ENCODE peak calls at places on chromosomes 6 and 20, in six cellular contexts. One of them, this sample, is unnamed.

GRCh38 chr20:57525328-57526053 is 551 bp upstream of the CTCFL start:
- DNase-seq in NK-92 treated with Interleukin-12 subunit alpha and Interleukin-12 subunit beta, amount 100 ng/mL, for 24 hours: no peak
- DNase-seq in NCI-H774: no peak
- DNase-seq in mesenteric fat pad: no peak
- DNase-seq in coronary artery: no peak
- DNase-seq in HuH-7.5: no peak
- DNase-seq in this sample: no peak

GRCh38 chr20:48970681-48971370 is 49.3 kb downstream of the ARFGEF2 start:
- DNase-seq in NCI-H774: no peak
- DNase-seq in coronary artery: no peak
- DNase-seq in mesenteric fat pad: no peak
- DNase-seq in HuH-7.5: no peak
- DNase-seq in NK-92 treated with Interleukin-12 subunit alpha and Interleukin-12 subunit beta, amount 100 ng/mL, for 24 hours: no peak
- DNase-seq in this sample: no peak

GRCh38 chr6:98036344-98036743 is 753.3 kb upstream of the MMS22L start:
- DNase-seq in coronary artery: no peak
- DNase-seq in mesenteric fat pad: no peak
- DNase-seq in NCI-H774: no peak
- DNase-seq in HuH-7.5: no peak
- DNase-seq in NK-92 treated with Interleukin-12 subunit alpha and Interleukin-12 subunit beta, amount 100 ng/mL, for 24 hours: no peak
- DNase-seq in this sample: no peak

GRCh38 chr6:23413327-23414203 is 712.5 kb upstream of the NRSN1 start:
- DNase-seq in NCI-H774: no peak
- DNase-seq in NK-92 treated with Interleukin-12 subunit alpha and Interleukin-12 subunit beta, amount 100 ng/mL, for 24 hours: no peak
- DNase-seq in mesenteric fat pad: no peak
- DNase-seq in coronary artery: no peak
- DNase-seq in HuH-7.5: no peak
- DNase-seq in this sample: no peak

GRCh38 chr6:17705778-17706579 is 746 bp downstream of the NUP153 start:
- DNase-seq in NK-92 treated with Interleukin-12 subunit alpha and Interleukin-12 subunit beta, amount 100 ng/mL, for 24 hours: peak
- DNase-seq in HuH-7.5: no peak
- DNase-seq in mesenteric fat pad: peak
- DNase-seq in NCI-H774: peak
- DNase-seq in coronary artery: peak
- DNase-seq in this sample: peak

GRCh38 chr6:7112741-7113313 is 5.1 kb downstream of the RREB1 start:
- DNase-seq in coronary artery: no peak
- DNase-seq in mesenteric fat pad: no peak
- DNase-seq in NCI-H774: no peak
- DNase-seq in NK-92 treated with Interleukin-12 subunit alpha and Interleukin-12 subunit beta, amount 100 ng/mL, for 24 hours: no peak
- DNase-seq in HuH-7.5: no peak
- DNase-seq in this sample: peak

GRCh38 chr20:14523090-14523489 is 185.7 kb upstream of the FLRT3 start:
- DNase-seq in mesenteric fat pad: no peak
- DNase-seq in NK-92 treated with Interleukin-12 subunit alpha and Interleukin-12 subunit beta, amount 100 ng/mL, for 24 hours: no peak
- DNase-seq in HuH-7.5: no peak
- DNase-seq in NCI-H774: no peak
- DNase-seq in coronary artery: no peak
- DNase-seq in this sample: no peak

GRCh38 chr6:119612871-119613515 is 263.4 kb upstream of the MAN1A1 start:
- DNase-seq in NCI-H774: no peak
- DNase-seq in mesenteric fat pad: no peak
- DNase-seq in NK-92 treated with Interleukin-12 subunit alpha and Interleukin-12 subunit beta, amount 100 ng/mL, for 24 hours: no peak
- DNase-seq in HuH-7.5: no peak
- DNase-seq in coronary artery: no peak
- DNase-seq in this sample: no peak

GRCh38 chr20:13221673-13222318 is 722 bp downstream of the ISM1 start:
- DNase-seq in coronary artery: no peak
- DNase-seq in NCI-H774: peak
- DNase-seq in mesenteric fat pad: no peak
- DNase-seq in HuH-7.5: peak
- DNase-seq in NK-92 treated with Interleukin-12 subunit alpha and Interleukin-12 subunit beta, amount 100 ng/mL, for 24 hours: no peak
- DNase-seq in this sample: peak

GRCh38 chr6:158069800-158070195 is 88.1 kb downstream of the SYNJ2 start:
- DNase-seq in NK-92 treated with Interleukin-12 subunit alpha and Interleukin-12 subunit beta, amount 100 ng/mL, for 24 hours: no peak
- DNase-seq in NCI-H774: no peak
- DNase-seq in coronary artery: no peak
- DNase-seq in mesenteric fat pad: no peak
- DNase-seq in HuH-7.5: no peak
- DNase-seq in this sample: no peak

GRCh38 chr6:112061605-112062004 is 7.7 kb downstream of the CCN6 start:
- DNase-seq in NCI-H774: no peak
- DNase-seq in mesenteric fat pad: no peak
- DNase-seq in NK-92 treated with Interleukin-12 subunit alpha and Interleukin-12 subunit beta, amount 100 ng/mL, for 24 hours: no peak
- DNase-seq in coronary artery: no peak
- DNase-seq in HuH-7.5: no peak
- DNase-seq in this sample: no peak

GRCh38 chr20:44120676-44121425 is 66.1 kb downstream of the JPH2 start:
- DNase-seq in coronary artery: peak
- DNase-seq in mesenteric fat pad: no peak
- DNase-seq in NK-92 treated with Interleukin-12 subunit alpha and Interleukin-12 subunit beta, amount 100 ng/mL, for 24 hours: no peak
- DNase-seq in NCI-H774: no peak
- DNase-seq in HuH-7.5: no peak
- DNase-seq in this sample: no peak

GRCh38 chr20:11691766-11692165 is 225.9 kb upstream of the BTBD3 start:
- DNase-seq in mesenteric fat pad: no peak
- DNase-seq in coronary artery: no peak
- DNase-seq in NCI-H774: no peak
- DNase-seq in HuH-7.5: no peak
- DNase-seq in NK-92 treated with Interleukin-12 subunit alpha and Interleukin-12 subunit beta, amount 100 ng/mL, for 24 hours: no peak
- DNase-seq in this sample: no peak

GRCh38 chr6:48074368-48074767 is 36.6 kb downstream of the PTCHD4 start:
- DNase-seq in mesenteric fat pad: no peak
- DNase-seq in NK-92 treated with Interleukin-12 subunit alpha and Interleukin-12 subunit beta, amount 100 ng/mL, for 24 hours: no peak
- DNase-seq in HuH-7.5: no peak
- DNase-seq in coronary artery: no peak
- DNase-seq in NCI-H774: no peak
- DNase-seq in this sample: no peak

GRCh38 chr6:74946961-74947360 is 258.9 kb downstream of the COL12A1 start:
- DNase-seq in NK-92 treated with Interleukin-12 subunit alpha and Interleukin-12 subunit beta, amount 100 ng/mL, for 24 hours: no peak
- DNase-seq in HuH-7.5: no peak
- DNase-seq in NCI-H774: no peak
- DNase-seq in mesenteric fat pad: no peak
- DNase-seq in coronary artery: no peak
- DNase-seq in this sample: no peak

GRCh38 chr6:33813246-33813904 is 9.6 kb upstream of the MLN start:
- DNase-seq in HuH-7.5: no peak
- DNase-seq in NCI-H774: no peak
- DNase-seq in mesenteric fat pad: no peak
- DNase-seq in NK-92 treated with Interleukin-12 subunit alpha and Interleukin-12 subunit beta, amount 100 ng/mL, for 24 hours: no peak
- DNase-seq in coronary artery: no peak
- DNase-seq in this sample: no peak

GRCh38 chr6:17178301-17178700 is 76.5 kb downstream of the STMND1 start:
- DNase-seq in NCI-H774: no peak
- DNase-seq in coronary artery: no peak
- DNase-seq in NK-92 treated with Interleukin-12 subunit alpha and Interleukin-12 subunit beta, amount 100 ng/mL, for 24 hours: no peak
- DNase-seq in mesenteric fat pad: no peak
- DNase-seq in HuH-7.5: no peak
- DNase-seq in this sample: no peak

GRCh38 chr6:168961257-168961656 is 292.4 kb downstream of the THBS2 start:
- DNase-seq in NK-92 treated with Interleukin-12 subunit alpha and Interleukin-12 subunit beta, amount 100 ng/mL, for 24 hours: no peak
- DNase-seq in NCI-H774: no peak
- DNase-seq in coronary artery: no peak
- DNase-seq in mesenteric fat pad: no peak
- DNase-seq in HuH-7.5: no peak
- DNase-seq in this sample: no peak

GRCh38 chr6:145534986-145535385 is 200.3 kb downstream of the EPM2A start:
- DNase-seq in mesenteric fat pad: no peak
- DNase-seq in coronary artery: no peak
- DNase-seq in HuH-7.5: no peak
- DNase-seq in NK-92 treated with Interleukin-12 subunit alpha and Interleukin-12 subunit beta, amount 100 ng/mL, for 24 hours: no peak
- DNase-seq in NCI-H774: no peak
- DNase-seq in this sample: peak

GRCh38 chr6:62805431-62805830 is 405.8 kb upstream of the FKBP1C start:
- DNase-seq in NK-92 treated with Interleukin-12 subunit alpha and Interleukin-12 subunit beta, amount 100 ng/mL, for 24 hours: no peak
- DNase-seq in NCI-H774: no peak
- DNase-seq in mesenteric fat pad: no peak
- DNase-seq in HuH-7.5: no peak
- DNase-seq in coronary artery: no peak
- DNase-seq in this sample: no peak

GRCh38 chr6:148535976-148536375 is 193.3 kb downstream of the SASH1 start:
- DNase-seq in HuH-7.5: no peak
- DNase-seq in NCI-H774: no peak
- DNase-seq in NK-92 treated with Interleukin-12 subunit alpha and Interleukin-12 subunit beta, amount 100 ng/mL, for 24 hours: no peak
- DNase-seq in coronary artery: no peak
- DNase-seq in mesenteric fat pad: no peak
- DNase-seq in this sample: no peak

GRCh38 chr6:113476937-113477839 is 380.0 kb upstream of the MARCKS start:
- DNase-seq in coronary artery: no peak
- DNase-seq in NK-92 treated with Interleukin-12 subunit alpha and Interleukin-12 subunit beta, amount 100 ng/mL, for 24 hours: no peak
- DNase-seq in NCI-H774: peak
- DNase-seq in HuH-7.5: no peak
- DNase-seq in mesenteric fat pad: no peak
- DNase-seq in this sample: no peak

GRCh38 chr20:50259705-50260479 is 69.3 kb downstream of the CEBPB start:
- DNase-seq in NCI-H774: no peak
- DNase-seq in NK-92 treated with Interleukin-12 subunit alpha and Interleukin-12 subunit beta, amount 100 ng/mL, for 24 hours: no peak
- DNase-seq in mesenteric fat pad: no peak
- DNase-seq in HuH-7.5: no peak
- DNase-seq in coronary artery: no peak
- DNase-seq in this sample: no peak

GRCh38 chr6:47206626-47207025 is 103.1 kb downstream of the TNFRSF21 start:
- DNase-seq in coronary artery: no peak
- DNase-seq in HuH-7.5: no peak
- DNase-seq in NCI-H774: no peak
- DNase-seq in NK-92 treated with Interleukin-12 subunit alpha and Interleukin-12 subunit beta, amount 100 ng/mL, for 24 hours: no peak
- DNase-seq in mesenteric fat pad: no peak
- DNase-seq in this sample: no peak

GRCh38 chr20:48401359-48401758 is 426.4 kb downstream of the PREX1 start:
- DNase-seq in mesenteric fat pad: no peak
- DNase-seq in NCI-H774: no peak
- DNase-seq in coronary artery: no peak
- DNase-seq in NK-92 treated with Interleukin-12 subunit alpha and Interleukin-12 subunit beta, amount 100 ng/mL, for 24 hours: no peak
- DNase-seq in HuH-7.5: no peak
- DNase-seq in this sample: no peak

GRCh38 chr20:40683894-40684268 is 5.2 kb downstream of the MAFB start:
- DNase-seq in mesenteric fat pad: peak
- DNase-seq in NCI-H774: no peak
- DNase-seq in coronary artery: no peak
- DNase-seq in HuH-7.5: no peak
- DNase-seq in NK-92 treated with Interleukin-12 subunit alpha and Interleukin-12 subunit beta, amount 100 ng/mL, for 24 hours: no peak
- DNase-seq in this sample: no peak

GRCh38 chr20:36773123-36773547 is 428 bp downstream of the DSN1 start:
- DNase-seq in mesenteric fat pad: no peak
- DNase-seq in coronary artery: no peak
- DNase-seq in NCI-H774: no peak
- DNase-seq in NK-92 treated with Interleukin-12 subunit alpha and Interleukin-12 subunit beta, amount 100 ng/mL, for 24 hours: no peak
- DNase-seq in HuH-7.5: no peak
- DNase-seq in this sample: no peak

GRCh38 chr6:91575032-91575431 is 988.2 kb upstream of the MAP3K7 start:
- DNase-seq in NK-92 treated with Interleukin-12 subunit alpha and Interleukin-12 subunit beta, amount 100 ng/mL, for 24 hours: no peak
- DNase-seq in NCI-H774: no peak
- DNase-seq in mesenteric fat pad: no peak
- DNase-seq in coronary artery: no peak
- DNase-seq in HuH-7.5: no peak
- DNase-seq in this sample: no peak

GRCh38 chr20:5183731-5184474 is 57.1 kb downstream of the CDS2 start:
- DNase-seq in coronary artery: no peak
- DNase-seq in mesenteric fat pad: no peak
- DNase-seq in NK-92 treated with Interleukin-12 subunit alpha and Interleukin-12 subunit beta, amount 100 ng/mL, for 24 hours: no peak
- DNase-seq in NCI-H774: no peak
- DNase-seq in HuH-7.5: no peak
- DNase-seq in this sample: no peak

GRCh38 chr20:10868299-10868698 is 194.5 kb upstream of the JAG1 start:
- DNase-seq in HuH-7.5: no peak
- DNase-seq in mesenteric fat pad: no peak
- DNase-seq in NCI-H774: no peak
- DNase-seq in NK-92 treated with Interleukin-12 subunit alpha and Interleukin-12 subunit beta, amount 100 ng/mL, for 24 hours: no peak
- DNase-seq in coronary artery: no peak
- DNase-seq in this sample: no peak

GRCh38 chr6:133610271-133610840 is 278.6 kb upstream of the TCF21 start:
- DNase-seq in coronary artery: no peak
- DNase-seq in mesenteric fat pad: no peak
- DNase-seq in HuH-7.5: no peak
- DNase-seq in NCI-H774: no peak
- DNase-seq in NK-92 treated with Interleukin-12 subunit alpha and Interleukin-12 subunit beta, amount 100 ng/mL, for 24 hours: no peak
- DNase-seq in this sample: no peak

GRCh38 chr6:158939255-158940170 is 60.5 kb downstream of the RSPH3 start:
- DNase-seq in NK-92 treated with Interleukin-12 subunit alpha and Interleukin-12 subunit beta, amount 100 ng/mL, for 24 hours: no peak
- DNase-seq in coronary artery: no peak
- DNase-seq in NCI-H774: no peak
- DNase-seq in mesenteric fat pad: no peak
- DNase-seq in HuH-7.5: no peak
- DNase-seq in this sample: no peak

GRCh38 chr20:6533321-6533720 is 234.2 kb upstream of the BMP2 start:
- DNase-seq in mesenteric fat pad: no peak
- DNase-seq in NCI-H774: no peak
- DNase-seq in NK-92 treated with Interleukin-12 subunit alpha and Interleukin-12 subunit beta, amount 100 ng/mL, for 24 hours: no peak
- DNase-seq in HuH-7.5: no peak
- DNase-seq in coronary artery: no peak
- DNase-seq in this sample: peak

GRCh38 chr20:707711-708110 is 32.1 kb upstream of the SCRT2 start:
- DNase-seq in HuH-7.5: no peak
- DNase-seq in NK-92 treated with Interleukin-12 subunit alpha and Interleukin-12 subunit beta, amount 100 ng/mL, for 24 hours: no peak
- DNase-seq in mesenteric fat pad: peak
- DNase-seq in NCI-H774: no peak
- DNase-seq in coronary artery: peak
- DNase-seq in this sample: no peak

GRCh38 chr20:41770427-41770826 is 152.2 kb upstream of the CHD6 start:
- DNase-seq in NK-92 treated with Interleukin-12 subunit alpha and Interleukin-12 subunit beta, amount 100 ng/mL, for 24 hours: no peak
- DNase-seq in mesenteric fat pad: no peak
- DNase-seq in HuH-7.5: no peak
- DNase-seq in coronary artery: no peak
- DNase-seq in NCI-H774: no peak
- DNase-seq in this sample: no peak

GRCh38 chr6:5509106-5509505 is 247.8 kb downstream of the FARS2 start:
- DNase-seq in coronary artery: no peak
- DNase-seq in NCI-H774: no peak
- DNase-seq in mesenteric fat pad: no peak
- DNase-seq in HuH-7.5: no peak
- DNase-seq in NK-92 treated with Interleukin-12 subunit alpha and Interleukin-12 subunit beta, amount 100 ng/mL, for 24 hours: no peak
- DNase-seq in this sample: no peak

GRCh38 chr6:99434702-99435530 is 9.8 kb upstream of the PNISR start:
- DNase-seq in coronary artery: no peak
- DNase-seq in NCI-H774: no peak
- DNase-seq in NK-92 treated with Interleukin-12 subunit alpha and Interleukin-12 subunit beta, amount 100 ng/mL, for 24 hours: no peak
- DNase-seq in mesenteric fat pad: no peak
- DNase-seq in HuH-7.5: no peak
- DNase-seq in this sample: peak

GRCh38 chr20:6026051-6026450 is 27.8 kb downstream of the LRRN4 start:
- DNase-seq in coronary artery: no peak
- DNase-seq in mesenteric fat pad: no peak
- DNase-seq in HuH-7.5: no peak
- DNase-seq in NK-92 treated with Interleukin-12 subunit alpha and Interleukin-12 subunit beta, amount 100 ng/mL, for 24 hours: no peak
- DNase-seq in NCI-H774: no peak
- DNase-seq in this sample: no peak

GRCh38 chr6:132205946-132206345 is 195.3 kb downstream of the MOXD1 start:
- DNase-seq in NK-92 treated with Interleukin-12 subunit alpha and Interleukin-12 subunit beta, amount 100 ng/mL, for 24 hours: no peak
- DNase-seq in HuH-7.5: no peak
- DNase-seq in NCI-H774: no peak
- DNase-seq in coronary artery: no peak
- DNase-seq in mesenteric fat pad: no peak
- DNase-seq in this sample: no peak

GRCh38 chr6:109348246-109348645 is 34.0 kb downstream of the CD164 start:
- DNase-seq in coronary artery: no peak
- DNase-seq in HuH-7.5: no peak
- DNase-seq in NK-92 treated with Interleukin-12 subunit alpha and Interleukin-12 subunit beta, amount 100 ng/mL, for 24 hours: no peak
- DNase-seq in mesenteric fat pad: no peak
- DNase-seq in NCI-H774: no peak
- DNase-seq in this sample: no peak